ENCODE peak calls at places on chromosomes 2 and 18, in seven cellular contexts. One of them, this sample, is unnamed.

GRCh38 chr2:99710720-99711612 is 221.1 kb upstream of the REV1 start:
- DNase-seq in fibroblast of mammary gland: no peak
- DNase-seq in astrocyte of the spinal cord: no peak
- DNase-seq in M059J: no peak
- DNase-seq in GM03348: peak
- DNase-seq in fibroblast of gingiva: no peak
- DNase-seq in stimulated activated CD4-positive, alpha-beta T cell treated with anti-CD3 and anti-CD28 coated beads, Interleukin-15, amount 100 ng/mL, for 24 hours: no peak
- DNase-seq in this sample: no peak

GRCh38 chr2:156345582-156345981 is 13.1 kb upstream of the NR4A2 start:
- DNase-seq in fibroblast of mammary gland: no peak
- DNase-seq in astrocyte of the spinal cord: no peak
- DNase-seq in M059J: no peak
- DNase-seq in GM03348: no peak
- DNase-seq in fibroblast of gingiva: no peak
- DNase-seq in stimulated activated CD4-positive, alpha-beta T cell treated with anti-CD3 and anti-CD28 coated beads, Interleukin-15, amount 100 ng/mL, for 24 hours: no peak
- DNase-seq in this sample: no peak

GRCh38 chr18:59921384-59921891 is 21.6 kb downstream of the PMAIP1 start:
- DNase-seq in fibroblast of mammary gland: peak
- DNase-seq in astrocyte of the spinal cord: no peak
- DNase-seq in M059J: peak
- DNase-seq in GM03348: peak
- DNase-seq in fibroblast of gingiva: peak
- DNase-seq in stimulated activated CD4-positive, alpha-beta T cell treated with anti-CD3 and anti-CD28 coated beads, Interleukin-15, amount 100 ng/mL, for 24 hours: peak
- DNase-seq in this sample: no peak

GRCh38 chr2:32948266-32948665 is 1.5 kb downstream of the LTBP1 start:
- DNase-seq in fibroblast of mammary gland: no peak
- DNase-seq in astrocyte of the spinal cord: no peak
- DNase-seq in M059J: no peak
- DNase-seq in GM03348: no peak
- DNase-seq in fibroblast of gingiva: no peak
- DNase-seq in stimulated activated CD4-positive, alpha-beta T cell treated with anti-CD3 and anti-CD28 coated beads, Interleukin-15, amount 100 ng/mL, for 24 hours: no peak
- DNase-seq in this sample: no peak

GRCh38 chr18:37778417-37779165 is 213.0 kb upstream of the CELF4 start:
- DNase-seq in fibroblast of mammary gland: peak
- DNase-seq in astrocyte of the spinal cord: peak
- DNase-seq in M059J: peak
- DNase-seq in GM03348: peak
- DNase-seq in fibroblast of gingiva: no peak
- DNase-seq in stimulated activated CD4-positive, alpha-beta T cell treated with anti-CD3 and anti-CD28 coated beads, Interleukin-15, amount 100 ng/mL, for 24 hours: peak
- DNase-seq in this sample: peak

GRCh38 chr2:75342504-75343175 is 143.3 kb upstream of the TACR1 start:
- DNase-seq in fibroblast of mammary gland: no peak
- DNase-seq in astrocyte of the spinal cord: no peak
- DNase-seq in M059J: no peak
- DNase-seq in GM03348: no peak
- DNase-seq in fibroblast of gingiva: no peak
- DNase-seq in stimulated activated CD4-positive, alpha-beta T cell treated with anti-CD3 and anti-CD28 coated beads, Interleukin-15, amount 100 ng/mL, for 24 hours: no peak
- DNase-seq in this sample: no peak

GRCh38 chr2:55519908-55520885 is 679 bp downstream of the CFAP36 start:
- DNase-seq in fibroblast of mammary gland: peak
- DNase-seq in astrocyte of the spinal cord: peak
- DNase-seq in M059J: peak
- DNase-seq in GM03348: peak
- DNase-seq in fibroblast of gingiva: peak
- DNase-seq in stimulated activated CD4-positive, alpha-beta T cell treated with anti-CD3 and anti-CD28 coated beads, Interleukin-15, amount 100 ng/mL, for 24 hours: peak
- DNase-seq in this sample: peak

GRCh38 chr18:36685580-36685979 is 143.2 kb downstream of the TPGS2 start:
- DNase-seq in fibroblast of mammary gland: peak
- DNase-seq in astrocyte of the spinal cord: no peak
- DNase-seq in M059J: no peak
- DNase-seq in GM03348: no peak
- DNase-seq in fibroblast of gingiva: no peak
- DNase-seq in stimulated activated CD4-positive, alpha-beta T cell treated with anti-CD3 and anti-CD28 coated beads, Interleukin-15, amount 100 ng/mL, for 24 hours: no peak
- DNase-seq in this sample: no peak

GRCh38 chr2:46385786-46386577 is 88.8 kb downstream of the EPAS1 start:
- DNase-seq in fibroblast of mammary gland: peak
- DNase-seq in astrocyte of the spinal cord: no peak
- DNase-seq in M059J: peak
- DNase-seq in GM03348: no peak
- DNase-seq in fibroblast of gingiva: peak
- DNase-seq in stimulated activated CD4-positive, alpha-beta T cell treated with anti-CD3 and anti-CD28 coated beads, Interleukin-15, amount 100 ng/mL, for 24 hours: no peak
- DNase-seq in this sample: peak

GRCh38 chr2:234453216-234453615 is 43.7 kb downstream of the ARL4C start:
- DNase-seq in fibroblast of mammary gland: no peak
- DNase-seq in astrocyte of the spinal cord: no peak
- DNase-seq in M059J: no peak
- DNase-seq in GM03348: no peak
- DNase-seq in fibroblast of gingiva: no peak
- DNase-seq in stimulated activated CD4-positive, alpha-beta T cell treated with anti-CD3 and anti-CD28 coated beads, Interleukin-15, amount 100 ng/mL, for 24 hours: peak
- DNase-seq in this sample: no peak

This sample was measured in endodermal cell.